ENCODE peak calls at places on chromosomes 2 and 18, in nine cellular contexts. R is anterior cingulate cortex, J is Peyer's patch, X is HT1080, T is spleen, I is LoVo, Y is epithelial cell of proximal tubule, W is erythroblast, C is lower lobe of right lung. K is an unnamed sample.

GRCh38 chr2:239802101-239802649 is 223.0 kb downstream of the NDUFA10 start:
- DNase-seq in Y (no peak), I (no peak), W (no peak), J (peak), T (no peak), C (no peak), R (no peak), X (no peak), K (no peak)

GRCh38 chr2:109679627-109680026 is 65.5 kb downstream of the SOWAHC start:
- DNase-seq in W (no peak), C (no peak), X (no peak), Y (no peak), R (no peak), T (no peak), J (no peak), I (no peak), K (no peak)

GRCh38 chr2:237968048-237968862 is 1.4 kb downstream of the UBE2F start:
- DNase-seq in T (peak), J (no peak), X (no peak), C (no peak), R (no peak), W (peak), I (no peak), Y (peak), K (peak)

GRCh38 chr2:190637903-190638618 is 10.8 kb upstream of the NAB1 start:
- DNase-seq in C (no peak), Y (no peak), J (no peak), R (no peak), X (no peak), T (no peak), W (no peak), I (no peak), K (no peak)

GRCh38 chr2:17627434-17627833 is 86.9 kb downstream of the VSNL1 start:
- DNase-seq in Y (no peak), X (peak), R (no peak), I (no peak), W (no peak), T (no peak), C (no peak), J (no peak), K (no peak)

GRCh38 chr2:24189551-24189950 is 14.7 kb downstream of the FAM228A start:
- DNase-seq in I (no peak), Y (no peak), J (no peak), C (no peak), R (no peak), W (no peak), T (no peak), X (no peak), K (no peak)

GRCh38 chr2:238582159-238582558 is 155.4 kb downstream of the ASB1 start:
- DNase-seq in J (no peak), W (no peak), I (no peak), X (no peak), T (no peak), R (no peak), Y (no peak), C (no peak), K (no peak)

GRCh38 chr2:231482806-231483391 is 18.6 kb upstream of the NCL start:
- DNase-seq in J (peak), W (peak), I (peak), X (peak), R (peak), Y (no peak), T (peak), C (peak), K (peak)

GRCh38 chr2:72274284-72274869 is 126.7 kb upstream of the CYP26B1 start:
- DNase-seq in Y (no peak), C (no peak), J (no peak), I (no peak), W (no peak), X (no peak), R (no peak), T (no peak), K (no peak)

GRCh38 chr2:179917272-179917671 is 55.9 kb upstream of the ZNF385B start:
- DNase-seq in Y (peak), J (no peak), W (no peak), T (no peak), X (peak), C (no peak), R (no peak), I (peak), K (no peak)

GRCh38 chr18:57207124-57207916 is 60.4 kb downstream of the BOD1L2 start:
- DNase-seq in T (no peak), X (no peak), J (no peak), W (no peak), I (no peak), C (no peak), Y (no peak), R (no peak), K (no peak)

GRCh38 chr18:79702906-79703305 is 23.3 kb downstream of the CTDP1 start:
- DNase-seq in W (no peak), T (no peak), J (no peak), I (no peak), X (no peak), C (no peak), Y (no peak), R (no peak), K (no peak)

GRCh38 chr2:44578401-44579135 is 216.8 kb downstream of the CAMKMT start:
- DNase-seq in Y (peak), I (no peak), W (no peak), T (no peak), X (peak), R (no peak), C (no peak), J (no peak), K (no peak)

GRCh38 chr18:45997689-45998088 is 30.6 kb upstream of the EPG5 start:
- DNase-seq in I (no peak), T (no peak), R (no peak), W (no peak), X (no peak), Y (no peak), C (no peak), J (no peak), K (no peak)

GRCh38 chr18:73980289-73980979 is 167.2 kb downstream of the FBXO15 start:
- DNase-seq in C (no peak), I (peak), R (no peak), X (peak), Y (no peak), J (no peak), W (peak), T (no peak), K (no peak)

GRCh38 chr2:195498176-195498575 is 158.8 kb upstream of the SLC39A10 start:
- DNase-seq in C (no peak), X (peak), W (peak), Y (peak), T (no peak), R (no peak), I (no peak), J (no peak), K (no peak)

GRCh38 chr2:140442319-140442718 is 1662.1 kb upstream of the NXPH2 start:
- DNase-seq in W (no peak), Y (no peak), T (no peak), J (no peak), C (no peak), R (no peak), I (no peak), X (no peak), K (no peak)

GRCh38 chr2:160522951-160523700 is 29.5 kb upstream of the RBMS1 start:
- DNase-seq in X (peak), T (no peak), W (no peak), Y (no peak), C (no peak), R (no peak), I (no peak), J (no peak), K (no peak)

GRCh38 chr18:49656098-49656591 is 94.3 kb downstream of the LIPG start:
- DNase-seq in Y (peak), T (peak), J (no peak), W (no peak), C (no peak), I (peak), R (no peak), X (peak), K (peak)

GRCh38 chr2:8145385-8145784 is 536.5 kb upstream of the ID2 start:
- DNase-seq in C (no peak), R (no peak), T (no peak), X (peak), I (no peak), Y (no peak), W (no peak), J (no peak), K (no peak)

GRCh38 chr18:40159141-40160017 is 1795.7 kb upstream of the PIK3C3 start:
- DNase-seq in X (peak), I (peak), J (no peak), C (no peak), T (no peak), R (no peak), W (peak), Y (no peak), K (no peak)

GRCh38 chr2:168573128-168573903 is 117.2 kb downstream of the CERS6 start:
- DNase-seq in R (no peak), Y (no peak), T (no peak), I (no peak), C (no peak), X (no peak), J (no peak), W (no peak), K (no peak)

GRCh38 chr2:28624798-28625701 is 126.6 kb upstream of the PPP1CB start:
- DNase-seq in R (no peak), C (peak), J (peak), I (no peak), W (no peak), Y (no peak), X (no peak), T (peak), K (no peak)

GRCh38 chr2:95234806-95235205 is 27.5 kb downstream of the ZNF892 start:
- DNase-seq in X (no peak), I (no peak), C (no peak), R (no peak), W (no peak), Y (no peak), J (no peak), T (no peak), K (no peak)

GRCh38 chr2:208399201-208399600 is 7.4 kb upstream of the PTH2R start:
- DNase-seq in X (no peak), Y (no peak), C (no peak), R (no peak), T (no peak), W (no peak), J (no peak), I (no peak), K (no peak)

GRCh38 chr18:74310411-74310810 is 5.2 kb upstream of the C18orf63 start:
- DNase-seq in X (peak), R (no peak), I (peak), T (no peak), J (no peak), Y (no peak), C (no peak), W (no peak), K (no peak)

GRCh38 chr2:21438949-21439348 is 315.2 kb downstream of the TDRD15 start:
- DNase-seq in W (no peak), I (no peak), J (no peak), C (no peak), R (no peak), T (no peak), Y (peak), X (peak), K (peak)

GRCh38 chr18:34592961-34593382 is 117.1 kb upstream of the DTNA start:
- DNase-seq in Y (peak), C (peak), X (peak), T (no peak), J (no peak), W (no peak), R (peak), I (no peak), K (peak)

GRCh38 chr2:109132626-109133025 is 3.6 kb downstream of the SH3RF3 start:
- DNase-seq in W (no peak), T (no peak), Y (no peak), C (no peak), I (no peak), R (no peak), J (no peak), X (no peak), K (no peak)

GRCh38 chr2:222241054-222241453 is 57.7 kb downstream of the PAX3 start:
- DNase-seq in T (no peak), I (no peak), J (no peak), Y (no peak), R (no peak), C (no peak), W (no peak), X (no peak), K (no peak)

GRCh38 chr2:170679607-170680079 is 35.5 kb upstream of the SP5 start:
- DNase-seq in X (no peak), R (no peak), T (no peak), J (no peak), I (no peak), Y (no peak), W (peak), C (no peak), K (no peak)

GRCh38 chr2:187424156-187424555 is 23.9 kb downstream of the CALCRL start:
- DNase-seq in W (no peak), C (no peak), J (no peak), T (no peak), I (no peak), R (no peak), Y (no peak), X (no peak), K (no peak)

GRCh38 chr2:219733746-219734145 is 106.3 kb downstream of the SLC4A3 start:
- DNase-seq in R (no peak), I (no peak), T (no peak), J (no peak), X (no peak), C (no peak), W (no peak), Y (no peak), K (no peak)

K was measured in kidney epithelial cell.